ENCODE peak calls at places on chromosome 7, in five cellular contexts. A, P, O, Y and K are unnamed samples.

GRCh38 chr7:148535227-148535626 is 55.3 kb upstream of the C7orf33 start:
- DNase-seq in A (no peak), P (peak; percentile 9), O (no peak), Y (peak; percentile 13), K (peak; percentile 15)

GRCh38 chr7:34453150-34453549 is 204.9 kb upstream of the NPSR1 start:
- DNase-seq in A (no peak), P (no peak), O (no peak), Y (no peak), K (no peak)

GRCh38 chr7:39271386-39271785 is 293.7 kb downstream of the POU6F2 start:
- DNase-seq in A (no peak), P (no peak), O (no peak), Y (no peak), K (peak; percentile 22)

GRCh38 chr7:141562972-141563371 is 11.8 kb downstream of the AGK start:
- DNase-seq in A (no peak), P (no peak), O (no peak), Y (no peak), K (no peak)

GRCh38 chr7:19403691-19404090 is 258.5 kb upstream of the FERD3L start:
- DNase-seq in A (no peak), P (no peak), O (no peak), Y (no peak), K (no peak)

GRCh38 chr7:139811106-139811505 is 18.0 kb upstream of the TBXAS1 start:
- DNase-seq in A (no peak), P (no peak), O (no peak), Y (no peak), K (no peak)

GRCh38 chr7:99141756-99142726 is 1.9 kb downstream of the SMURF1 start:
- DNase-seq in A (peak; percentile 77), P (no peak), O (peak; percentile 51), Y (peak; percentile 65), K (peak; percentile 76)

GRCh38 chr7:98836811-98837631 is 32.8 kb downstream of the TMEM130 start:
- DNase-seq in A (no peak), P (peak; percentile 47), O (no peak), Y (peak; percentile 4), K (peak; percentile 21)

GRCh38 chr7:17083392-17084165 is 201.8 kb upstream of the AGR3 start:
- DNase-seq in A (no peak), P (no peak), O (no peak), Y (no peak), K (no peak)

GRCh38 chr7:44398953-44399574 is 73.7 kb upstream of the CAMK2B start:
- DNase-seq in A (no peak), P (no peak), O (no peak), Y (no peak), K (no peak)

GRCh38 chr7:134750083-134751062 is 29.1 kb upstream of the CALD1 start:
- DNase-seq in A (peak; percentile 75), P (peak; percentile 19), O (peak; percentile 26), Y (peak; percentile 63), K (peak; percentile 44)

GRCh38 chr7:77897004-77897547 is 98.5 kb downstream of the PHTF2 start:
- DNase-seq in A (no peak), P (no peak), O (no peak), Y (no peak), K (no peak)

GRCh38 chr7:151205749-151206148 is 4.5 kb downstream of the H2BK1 start:
- DNase-seq in A (no peak), P (no peak), O (no peak), Y (no peak), K (no peak)

GRCh38 chr7:37342665-37343471 is 105.8 kb downstream of the ELMO1 start:
- DNase-seq in A (peak; percentile 86), P (no peak), O (peak; percentile 41), Y (peak; percentile 58), K (peak; percentile 51)

GRCh38 chr7:11458736-11459483 is 373.1 kb downstream of the THSD7A start:
- DNase-seq in A (no peak), P (no peak), O (no peak), Y (no peak), K (no peak)

GRCh38 chr7:744854-745430 is 17.9 kb upstream of the PRKAR1B start:
- DNase-seq in A (no peak), P (no peak), O (no peak), Y (no peak), K (no peak)

GRCh38 chr7:156002362-156003001 is 190.2 kb upstream of the SHH start:
- DNase-seq in A (peak; percentile 37), P (no peak), O (no peak), Y (no peak), K (no peak)

GRCh38 chr7:121373177-121373576 is 22.9 kb downstream of the FAM3C start:
- DNase-seq in A (no peak), P (no peak), O (no peak), Y (no peak), K (no peak)

GRCh38 chr7:6268023-6268908 is 4.2 kb downstream of the CYTH3 start:
- DNase-seq in A (peak; percentile 45), P (no peak), O (no peak), Y (no peak), K (no peak)

GRCh38 chr7:138126928-138127327 is 50.7 kb downstream of the AKR1D1 start:
- DNase-seq in A (no peak), P (no peak), O (no peak), Y (no peak), K (no peak)

GRCh38 chr7:127571741-127572505 is 13.5 kb downstream of the GCC1 start:
- DNase-seq in A (no peak), P (no peak), O (no peak), Y (no peak), K (no peak)

GRCh38 chr7:17133977-17134376 is 164.5 kb upstream of the AHR start:
- DNase-seq in A (no peak), P (no peak), O (no peak), Y (no peak), K (no peak)

GRCh38 chr7:70693690-70694356 is 438.1 kb upstream of the GALNT17 start:
- DNase-seq in A (peak; percentile 87), P (peak; percentile 66), O (no peak), Y (peak; percentile 45), K (peak; percentile 85)